ENCODE peak calls at places on chromosomes 3 and 15, in ten cellular contexts. Z is effector CD4-positive, alpha-beta T cell; H is AML-193; D is head of caudate nucleus; C is SK-MEL-5; Y is transverse colon; W is effector memory CD8-positive, alpha-beta T cell; G is fibroblast of mammary gland; T is CD4-positive, CD25-positive, alpha-beta regulatory T cell; N is AG09309. R is an unnamed sample.
A peak's percentile ranks its signal among the peaks of the same experiment; 100 is the strongest.

GRCh38 chr3:20537234-20537633 is 351.2 kb upstream of the SGO1 start:
- DNase-seq in Z (no peak), H (no peak), D (no peak), C (peak; percentile 27), Y (no peak), W (no peak), G (no peak), T (no peak), N (no peak), R (no peak)

GRCh38 chr15:58387130-58387529 is 44.7 kb upstream of the LIPC start:
- DNase-seq in Z (no peak), H (no peak), D (no peak), C (no peak), Y (no peak), W (no peak), G (peak; percentile 97), T (no peak), N (peak; percentile 28), R (peak; percentile 44)

GRCh38 chr15:52331490-52332240 is 36.1 kb upstream of the MYO5C start:
- DNase-seq in Z (peak; percentile 8), H (peak; percentile 41), D (no peak), C (peak; percentile 58), Y (peak; percentile 23), W (peak; percentile 29), G (peak; percentile 68), T (peak; percentile 15), N (no peak), R (peak; percentile 56)

GRCh38 chr3:16388850-16389411 is 123.9 kb downstream of the OXNAD1 start:
- DNase-seq in Z (no peak), H (no peak), D (no peak), C (no peak), Y (no peak), W (no peak), G (peak; percentile 78), T (no peak), N (peak; percentile 70), R (no peak)

GRCh38 chr3:56484525-56485024 is 16.3 kb upstream of the ERC2 start:
- DNase-seq in Z (no peak), H (no peak), D (no peak), C (no peak), Y (no peak), W (no peak), G (no peak), T (no peak), N (no peak), R (no peak)

GRCh38 chr15:63793046-63793483 is 40.7 kb downstream of the HERC1 start:
- DNase-seq in Z (no peak), H (no peak), D (no peak), C (no peak), Y (no peak), W (no peak), G (no peak), T (no peak), N (no peak), R (no peak)

GRCh38 chr15:39235084-39235795 is 345.6 kb upstream of the THBS1 start:
- DNase-seq in Z (no peak), H (no peak), D (no peak), C (no peak), Y (no peak), W (no peak), G (peak; percentile 75), T (no peak), N (peak; percentile 68), R (no peak)

GRCh38 chr15:48811325-48811938 is 563 bp upstream of the CEP152 start:
- DNase-seq in Z (no peak), H (peak; percentile 19), D (no peak), C (no peak), Y (no peak), W (no peak), G (no peak), T (no peak), N (no peak), R (no peak)